ENCODE peak calls at places on chromosomes 5 and 9, in six cellular contexts. B, D, Y, F, S and V are unnamed samples.

GRCh38 chr5:155025890-155026289 is 12.3 kb downstream of the KIF4B start:
- DNase-seq in S (no peak), B (no peak), F (no peak), D (no peak), Y (no peak), V (no peak)

GRCh38 chr5:101590384-101590783 is 687.3 kb upstream of the ST8SIA4 start:
- DNase-seq in Y (no peak), B (no peak), F (peak; percentile 21), D (no peak), S (no peak), V (no peak)

GRCh38 chr9:83544002-83544698 is 5.9 kb upstream of the FRMD3 start:
- DNase-seq in D (no peak), B (no peak), Y (peak; percentile 39), S (no peak), F (peak; percentile 65), V (no peak)

GRCh38 chr9:90870646-90871326 is 69.2 kb downstream of the SYK start:
- DNase-seq in D (no peak), B (no peak), Y (peak; percentile 26), S (no peak), F (peak; percentile 59), V (peak; percentile 18)

GRCh38 chr9:127847155-127847463 is 7.3 kb downstream of the ENG start:
- DNase-seq in Y (no peak), F (no peak), D (no peak), B (no peak), S (no peak), V (no peak)

GRCh38 chr9:589723-590122 is 251.8 kb upstream of the DMRT1 start:
- DNase-seq in S (no peak), D (no peak), F (peak; percentile 77), Y (no peak), B (no peak), V (no peak)

GRCh38 chr5:61816146-61816545 is 484.1 kb downstream of the ZSWIM6 start:
- DNase-seq in B (no peak), S (no peak), Y (no peak), D (no peak), F (no peak), V (no peak)

GRCh38 chr9:115135786-115136185 is 17.8 kb upstream of the TNC start:
- DNase-seq in Y (no peak), S (no peak), F (no peak), B (no peak), D (no peak), V (no peak)

GRCh38 chr5:27377626-27378025 is 339.2 kb upstream of the CDH9 start:
- DNase-seq in F (no peak), Y (no peak), D (no peak), B (no peak), S (no peak), V (no peak)

GRCh38 chr5:173557123-173557903 is 59.1 kb downstream of the BOD1 start:
- DNase-seq in S (peak; percentile 91), B (no peak), D (no peak), F (no peak), Y (no peak), V (no peak)

GRCh38 chr9:127884427-127884911 is 7.0 kb upstream of the AK1 start:
- DNase-seq in Y (no peak), B (no peak), D (no peak), F (no peak), S (peak; percentile 40), V (no peak)

GRCh38 chr9:22425551-22425950 is 21.1 kb upstream of the DMRTA1 start:
- DNase-seq in S (no peak), B (no peak), F (no peak), D (no peak), Y (peak; percentile 45), V (no peak)

GRCh38 chr9:115121140-115121710 is 3.3 kb upstream of the TNC start:
- DNase-seq in F (no peak), D (no peak), B (no peak), S (no peak), Y (no peak), V (no peak)

GRCh38 chr5:139911425-139912120 is 116.0 kb downstream of the PSD2 start:
- DNase-seq in Y (no peak), S (no peak), B (no peak), F (peak; percentile 36), D (no peak), V (no peak)

GRCh38 chr5:91840412-91840811 is 457.3 kb upstream of the ARRDC3 start:
- DNase-seq in Y (no peak), B (no peak), D (no peak), S (no peak), F (no peak), V (no peak)

GRCh38 chr9:127362829-127363228 is 34.1 kb upstream of the SLC2A8 start:
- DNase-seq in F (no peak), B (no peak), D (no peak), Y (no peak), S (no peak), V (no peak)

GRCh38 chr5:59390074-59390659 is 503.4 kb downstream of the PDE4D start:
- DNase-seq in D (no peak), Y (peak; percentile 35), F (peak; percentile 49), B (no peak), S (no peak), V (peak; percentile 3)

GRCh38 chr9:112051812-112052211 is 123.3 kb downstream of the SUSD1 start:
- DNase-seq in F (no peak), B (no peak), D (no peak), S (no peak), Y (peak; percentile 45), V (no peak)